ENCODE peak calls at places on chromosomes 6 and 20, in five cellular contexts. W is trophoblast cell, O is H1, R is neuronal stem cell, V is mesenchymal stem cell. Z is an unnamed sample.

GRCh38 chr6:144578385-144579350 is 293.5 kb downstream of the UTRN start:
- DNase-seq in W (no peak), O (no peak), R (no peak), V (no peak), Z (no peak)

GRCh38 chr6:145669627-145670034 is 65.7 kb downstream of the EPM2A start:
- DNase-seq in W (no peak), O (no peak), R (no peak), V (peak; percentile 59), Z (no peak)

GRCh38 chr6:43706788-43707187 is 19.2 kb upstream of the MRPS18A start:
- DNase-seq in W (no peak), O (no peak), R (no peak), V (no peak), Z (no peak)

GRCh38 chr6:37092851-37093727 is 76.9 kb upstream of the PIM1 start:
- DNase-seq in W (peak; percentile 82), O (no peak), R (no peak), V (no peak), Z (no peak)

GRCh38 chr20:17281478-17281877 is 54.6 kb downstream of the PCSK2 start:
- DNase-seq in W (peak; percentile 27), O (peak; percentile 84), R (no peak), V (no peak), Z (peak; percentile 73)

GRCh38 chr6:111871725-111872520 is 1.3 kb downstream of the FYN start:
- DNase-seq in W (no peak), O (peak; percentile 66), R (peak; percentile 30), V (peak; percentile 57), Z (no peak)

GRCh38 chr6:133701633-133702331 is 187.1 kb upstream of the TCF21 start:
- DNase-seq in W (no peak), O (no peak), R (no peak), V (peak; percentile 92), Z (no peak)

GRCh38 chr6:7062445-7063162 is 45.2 kb upstream of the RREB1 start:
- DNase-seq in W (no peak), O (no peak), R (no peak), V (no peak), Z (no peak)

GRCh38 chr6:75201901-75202672 is 3.8 kb downstream of the COL12A1 start:
- DNase-seq in W (no peak), O (peak; percentile 76), R (peak; percentile 41), V (peak; percentile 62), Z (peak; percentile 70)

GRCh38 chr6:34157236-34157830 is 11.4 kb upstream of the GRM4 start:
- DNase-seq in W (no peak), O (peak; percentile 33), R (no peak), V (no peak), Z (no peak)

GRCh38 chr20:16260911-16261310 is 312.3 kb downstream of the KIF16B start:
- DNase-seq in W (no peak), O (no peak), R (no peak), V (no peak), Z (no peak)

GRCh38 chr6:158793432-158793831 is 25.7 kb downstream of the EZR start:
- DNase-seq in W (peak; percentile 36), O (no peak), R (no peak), V (peak; percentile 70), Z (no peak)

GRCh38 chr20:39269031-39269461 is 306.9 kb downstream of the DHX35 start:
- DNase-seq in W (no peak), O (peak; percentile 92), R (peak; percentile 57), V (peak; percentile 7), Z (peak; percentile 80)

GRCh38 chr6:128492386-128492785 is 28.0 kb downstream of the PTPRK start:
- DNase-seq in W (no peak), O (no peak), R (no peak), V (no peak), Z (no peak)

GRCh38 chr6:21971540-21971939 is 325.3 kb downstream of the PRL start:
- DNase-seq in W (no peak), O (no peak), R (no peak), V (no peak), Z (no peak)

GRCh38 chr6:157599191-157599590 is 218.2 kb downstream of the ZDHHC14 start:
- DNase-seq in W (no peak), O (no peak), R (no peak), V (no peak), Z (no peak)

GRCh38 chr20:47338131-47338628 is 18.3 kb downstream of the ZMYND8 start:
- DNase-seq in W (no peak), O (no peak), R (no peak), V (no peak), Z (no peak)

GRCh38 chr6:27795697-27796494 is 116.3 kb downstream of the OR2B2 start:
- DNase-seq in W (peak; percentile 86), O (peak; percentile 75), R (peak; percentile 88), V (peak; percentile 94), Z (no peak)

GRCh38 chr6:20589266-20589665 is 55.0 kb downstream of the CDKAL1 start:
- DNase-seq in W (no peak), O (no peak), R (no peak), V (no peak), Z (no peak)

GRCh38 chr6:4370066-4370465 is 234.7 kb upstream of the ECI2 start:
- DNase-seq in W (peak; percentile 35), O (no peak), R (no peak), V (peak; percentile 92), Z (no peak)

GRCh38 chr6:67221226-67221625 is 1413.9 kb upstream of the ADGRB3 start:
- DNase-seq in W (no peak), O (no peak), R (no peak), V (no peak), Z (no peak)

GRCh38 chr6:130912451-130912850 is 85.2 kb downstream of the SMLR1 start:
- DNase-seq in W (no peak), O (no peak), R (no peak), V (no peak), Z (no peak)

GRCh38 chr6:50826803-50827202 is 8.1 kb downstream of the TFAP2B start:
- DNase-seq in W (no peak), O (no peak), R (no peak), V (no peak), Z (no peak)

GRCh38 chr6:15996030-15996429 is 132.9 kb upstream of the MYLIP start:
- DNase-seq in W (no peak), O (no peak), R (no peak), V (peak; percentile 65), Z (no peak)

GRCh38 chr6:166023273-166023989 is 144.2 kb downstream of the TBXT start:
- DNase-seq in W (no peak), O (no peak), R (no peak), V (no peak), Z (no peak)
- H2BK12ac ChIP-seq in W (no peak overlapping the region), O (no peak overlapping the region), R (no peak overlapping the region), V (no peak overlapping the region), Z (no peak overlapping the region)

GRCh38 chr20:50538276-50538675 is 28.1 kb downstream of the PTPN1 start:
- DNase-seq in W (no peak), O (no peak), R (no peak), V (no peak), Z (no peak)
- H2AK5ac ChIP-seq in W (no peak overlapping the region), O (no peak overlapping the region), R (no peak overlapping the region), V (peak overlapping the region; percentile 61), Z (no peak overlapping the region)

GRCh38 chr20:60467771-60468170 is 509.5 kb downstream of the CDH26 start:
- DNase-seq in W (no peak), O (no peak), R (no peak), V (no peak), Z (peak; percentile 0)
- H2BK12ac ChIP-seq in W (no peak overlapping the region), O (no peak overlapping the region), R (no peak overlapping the region), V (no peak overlapping the region), Z (no peak overlapping the region)

DNA sequence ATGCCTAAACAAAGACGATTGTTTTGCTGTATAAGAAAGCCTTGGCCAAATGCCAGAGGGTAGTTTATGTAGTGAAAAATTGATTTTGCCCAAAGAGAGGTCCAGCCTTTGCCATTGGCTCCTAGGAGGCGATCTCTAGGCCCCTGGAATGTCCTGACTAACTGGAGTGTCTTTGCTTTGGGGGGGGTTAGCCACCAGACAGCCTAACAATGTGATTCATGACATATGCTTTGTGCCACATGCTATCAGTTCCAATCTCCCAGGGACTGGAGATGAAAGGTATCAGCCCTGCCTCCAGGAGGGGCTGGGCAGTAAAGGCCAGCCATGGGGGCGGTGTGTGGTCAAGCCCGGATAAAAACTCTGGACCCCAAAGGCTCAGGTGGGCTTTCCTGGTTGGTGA is 32.7 kb upstream of the TUBB2A start:
- DNase-seq in W (no peak), O (no peak), R (no peak), V (no peak), Z (no peak)
- H2AK5ac ChIP-seq in W (no peak overlapping the region), O (no peak overlapping the region), R (no peak overlapping the region), V (no peak overlapping the region), Z (no peak overlapping the region)

GRCh38 chr6:163547287-163547686 is 132.8 kb downstream of the QKI start:
- DNase-seq in W (no peak), O (no peak), R (no peak), V (no peak), Z (no peak)
- H2BK12ac ChIP-seq in W (no peak overlapping the region), O (no peak overlapping the region), R (no peak overlapping the region), V (no peak overlapping the region), Z (no peak overlapping the region)

DNA sequence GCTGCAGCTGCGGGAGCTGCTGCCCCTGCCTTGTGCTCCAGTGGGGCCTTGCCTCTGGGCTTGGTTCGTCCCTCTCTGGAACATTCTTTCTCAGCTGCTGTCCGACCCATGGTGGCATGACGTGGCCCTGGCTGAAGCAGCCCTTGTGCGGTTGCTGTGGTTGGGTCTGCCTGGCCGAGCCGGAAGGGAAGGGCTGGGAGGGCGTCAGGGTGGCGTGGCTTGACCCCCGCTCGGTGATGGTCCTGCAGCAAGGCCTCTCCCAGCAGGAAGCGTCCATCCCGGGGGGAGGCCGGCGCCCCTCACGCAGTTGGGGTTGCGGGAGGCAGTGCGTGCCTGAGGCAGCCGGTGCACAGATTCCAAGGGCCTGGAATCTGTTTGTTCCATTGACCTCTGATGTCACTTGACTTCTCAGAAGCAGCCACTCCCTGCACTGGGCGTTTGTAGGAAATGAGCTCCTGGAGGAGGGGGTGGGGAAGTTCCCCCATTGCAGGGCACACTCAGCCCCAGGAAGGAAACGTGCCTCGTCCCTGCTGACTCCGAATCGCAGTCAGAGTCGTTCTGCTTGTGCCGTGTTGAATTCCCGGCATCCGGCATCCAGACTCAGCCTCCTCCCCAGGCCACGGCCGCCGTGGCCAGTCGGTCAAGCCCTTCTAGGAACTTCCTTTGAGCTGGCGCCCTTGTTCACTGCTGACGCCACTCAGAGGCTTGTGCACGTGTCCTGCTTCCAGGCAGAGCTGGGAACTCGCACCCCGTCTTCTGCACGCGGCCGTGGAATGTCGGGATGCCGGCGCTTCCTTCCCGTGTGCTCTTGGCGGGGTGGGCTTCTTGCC is 9.7 kb upstream of the TNFRSF6B start:
- DNase-seq in W (peak; percentile 88), O (no peak), R (no peak), V (peak; percentile 96), Z (no peak)
- H2AK5ac ChIP-seq in W (peak overlapping the region; percentile 5), O (no peak overlapping the region), R (peak overlapping the region; percentile 96), V (peak overlapping the region; percentile 84), Z (no peak overlapping the region)

DNA sequence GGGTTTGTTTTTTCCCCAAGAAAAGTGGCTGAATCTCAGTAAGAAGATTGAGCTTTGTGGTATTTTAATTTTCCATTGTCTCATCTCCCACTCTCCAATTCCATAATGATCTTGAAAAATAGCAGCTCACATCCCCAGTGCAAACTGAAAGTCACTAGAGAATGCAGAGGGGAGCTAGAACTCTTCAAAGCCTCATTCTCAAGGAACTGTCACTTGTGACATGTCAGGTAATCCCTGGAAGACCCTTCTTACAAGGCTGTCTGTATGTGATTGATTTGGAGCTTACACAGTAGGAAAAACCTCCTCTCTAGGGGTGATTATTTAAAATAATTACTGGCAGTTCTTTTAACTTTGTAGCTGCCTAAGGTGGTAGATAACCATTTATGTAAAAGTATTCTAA is 420.4 kb downstream of the CDH26 start:
- DNase-seq in W (no peak), O (no peak), R (no peak), V (no peak), Z (no peak)
- H2BK12ac ChIP-seq in W (no peak overlapping the region), O (no peak overlapping the region), R (no peak overlapping the region), V (no peak overlapping the region), Z (no peak overlapping the region)